ENCODE peak calls at places on chromosomes 11 and 22, in five cellular contexts. One of them, this sample, is unnamed. For H3K36me3, the result is how much of the 10 kb centered on the place peaks cover.

GRCh38 chr22:41799486-41800347 is 762 bp upstream of the CCDC134 start:
- DNase-seq in uterus: peak
- DNase-seq in BE2C: no peak
- DNase-seq in stomach: peak
- DNase-seq in neural progenitor cell: peak
- DNase-seq in this sample: no peak

GRCh38 chr11:13030857-13031256 is 21.7 kb downstream of the RASSF10 start:
- DNase-seq in uterus: no peak
- DNase-seq in stomach: peak
- DNase-seq in neural progenitor cell: no peak
- DNase-seq in BE2C: peak
- DNase-seq in this sample: peak

GRCh38 chr11:102733232-102733875 is 8.6 kb upstream of the MMP8 start:
- DNase-seq in uterus: no peak
- DNase-seq in BE2C: peak
- DNase-seq in stomach: peak
- DNase-seq in neural progenitor cell: peak
- DNase-seq in this sample: peak

GRCh38 chr11:69876013-69876412 is 56.8 kb upstream of the FGF3 start:
- DNase-seq in neural progenitor cell: no peak
- DNase-seq in BE2C: no peak
- DNase-seq in stomach: peak
- DNase-seq in uterus: peak
- DNase-seq in this sample: no peak

GRCh38 chr11:43245471-43245870 is 66.3 kb upstream of the API5 start:
- DNase-seq in BE2C: no peak
- DNase-seq in neural progenitor cell: no peak
- DNase-seq in uterus: peak
- DNase-seq in stomach: no peak
- DNase-seq in this sample: no peak

GRCh38 chr11:130849215-130849568 is 67.1 kb downstream of the SNX19 start:
- DNase-seq in neural progenitor cell: no peak
- DNase-seq in stomach: no peak
- DNase-seq in uterus: no peak
- DNase-seq in BE2C: no peak
- DNase-seq in this sample: peak

GRCh38 chr22:47310601-47311000 is 548.2 kb downstream of the TBC1D22A start:
- DNase-seq in uterus: no peak
- DNase-seq in stomach: no peak
- DNase-seq in BE2C: no peak
- DNase-seq in neural progenitor cell: no peak
- DNase-seq in this sample: peak

GRCh38 chr11:126129681-126130671 is 67.3 kb upstream of the CDON start:
- DNase-seq in neural progenitor cell: no peak
- DNase-seq in uterus: no peak
- DNase-seq in stomach: no peak
- DNase-seq in BE2C: no peak
- DNase-seq in this sample: no peak

GRCh38 chr11:74446445-74446844 is 20.9 kb downstream of the KCNE3 start:
- DNase-seq in neural progenitor cell: no peak
- DNase-seq in stomach: no peak
- DNase-seq in BE2C: peak
- DNase-seq in uterus: no peak
- DNase-seq in this sample: no peak

GRCh38 chr11:79493555-79494171 is 52.8 kb upstream of the TENM4 start:
- DNase-seq in stomach: peak
- DNase-seq in neural progenitor cell: peak
- DNase-seq in uterus: peak
- DNase-seq in BE2C: peak
- DNase-seq in this sample: peak

GRCh38 chr11:19793356-19793755 is 80.7 kb downstream of the NAV2 start:
- DNase-seq in neural progenitor cell: no peak
- DNase-seq in BE2C: no peak
- DNase-seq in stomach: peak
- DNase-seq in uterus: no peak
- DNase-seq in this sample: no peak

GRCh38 chr22:22086501-22087158 is 104.0 kb upstream of the TOP3B start:
- DNase-seq in neural progenitor cell: no peak
- DNase-seq in BE2C: no peak
- DNase-seq in uterus: no peak
- DNase-seq in stomach: no peak
- DNase-seq in this sample: peak

GRCh38 chr11:112344040-112344413 is 83.4 kb upstream of the PLET1 start:
- DNase-seq in BE2C: no peak
- DNase-seq in neural progenitor cell: no peak
- DNase-seq in uterus: no peak
- DNase-seq in stomach: no peak
- DNase-seq in this sample: no peak

GRCh38 chr11:71566081-71566620 is 788 bp downstream of the KRTAP5-10 start:
- DNase-seq in stomach: no peak
- DNase-seq in neural progenitor cell: no peak
- DNase-seq in uterus: no peak
- DNase-seq in BE2C: no peak
- DNase-seq in this sample: peak

GRCh38 chr11:64790205-64791095 is 12.1 kb upstream of the SF1 start:
- DNase-seq in uterus: no peak
- DNase-seq in BE2C: no peak
- DNase-seq in stomach: no peak
- DNase-seq in neural progenitor cell: no peak
- DNase-seq in this sample: no peak

GRCh38 chr22:30433773-30434172 is 8.2 kb downstream of the MTFP1 start:
- DNase-seq in BE2C: no peak
- DNase-seq in stomach: no peak
- DNase-seq in uterus: no peak
- DNase-seq in neural progenitor cell: no peak
- DNase-seq in this sample: peak

GRCh38 chr11:134762248-134763029 is 350.4 kb upstream of the B3GAT1 start:
- DNase-seq in neural progenitor cell: no peak
- DNase-seq in stomach: no peak
- DNase-seq in BE2C: no peak
- DNase-seq in uterus: no peak
- DNase-seq in this sample: no peak

GRCh38 chr22:19810381-19811141 is 44.1 kb downstream of the GNB1L start:
- DNase-seq in uterus: no peak
- DNase-seq in stomach: no peak
- DNase-seq in neural progenitor cell: peak
- DNase-seq in BE2C: no peak
- DNase-seq in this sample: no peak

GRCh38 chr11:134334796-134335571 is 3.2 kb downstream of the GLB1L2 start:
- DNase-seq in stomach: no peak
- DNase-seq in neural progenitor cell: no peak
- DNase-seq in uterus: no peak
- DNase-seq in BE2C: no peak
- DNase-seq in this sample: peak

GRCh38 chr11:109939176-109939810 is 153.9 kb upstream of the ZC3H12C start:
- DNase-seq in uterus: no peak
- DNase-seq in BE2C: peak
- DNase-seq in stomach: no peak
- DNase-seq in neural progenitor cell: peak
- DNase-seq in this sample: peak

GRCh38 chr11:65439331-65440181 is 17.0 kb downstream of the NEAT1 start:
- DNase-seq in uterus: peak
- DNase-seq in neural progenitor cell: no peak
- DNase-seq in stomach: peak
- DNase-seq in BE2C: no peak
- DNase-seq in this sample: peak

GRCh38 chr11:3180869-3181268 is 15.8 kb upstream of the OSBPL5 start:
- DNase-seq in stomach: no peak
- DNase-seq in neural progenitor cell: no peak
- DNase-seq in uterus: no peak
- DNase-seq in BE2C: no peak
- DNase-seq in this sample: no peak

GRCh38 chr11:70628881-70629844 is 230.8 kb downstream of the CTTN start:
- DNase-seq in stomach: peak
- DNase-seq in neural progenitor cell: no peak
- DNase-seq in BE2C: peak
- DNase-seq in uterus: no peak
- DNase-seq in this sample: no peak

GRCh38 chr22:19723990-19724827 is 870 bp downstream of the GP1BB start:
- DNase-seq in BE2C: no peak
- DNase-seq in neural progenitor cell: peak
- DNase-seq in uterus: no peak
- DNase-seq in stomach: no peak
- DNase-seq in this sample: no peak

GRCh38 chr11:12075822-12076821 is 34.3 kb upstream of the MICAL2 start:
- DNase-seq in uterus: peak
- DNase-seq in BE2C: no peak
- DNase-seq in neural progenitor cell: no peak
- DNase-seq in stomach: no peak
- DNase-seq in this sample: peak

GRCh38 chr11:120324932-120325810 is at the start of gene TLCD5:
- DNase-seq in uterus: peak
- DNase-seq in stomach: peak
- DNase-seq in BE2C: peak
- DNase-seq in neural progenitor cell: peak
- DNase-seq in this sample: no peak

GRCh38 chr11:119641991-119642745 is 86.8 kb downstream of the NECTIN1 start:
- DNase-seq in neural progenitor cell: peak
- DNase-seq in uterus: no peak
- DNase-seq in stomach: no peak
- DNase-seq in BE2C: no peak
- DNase-seq in this sample: peak

GRCh38 chr11:79794484-79795393 is 353.9 kb upstream of the TENM4 start:
- DNase-seq in neural progenitor cell: no peak
- DNase-seq in stomach: no peak
- DNase-seq in BE2C: no peak
- DNase-seq in uterus: no peak
- DNase-seq in this sample: peak

GRCh38 chr22:45574069-45574703 is 71.5 kb downstream of the FBLN1 start:
- DNase-seq in BE2C: peak
- DNase-seq in neural progenitor cell: no peak
- DNase-seq in uterus: no peak
- DNase-seq in stomach: no peak
- DNase-seq in this sample: no peak

GRCh38 chr22:19291218-19291579 is 320 bp downstream of the CLTCL1 start:
- DNase-seq in neural progenitor cell: peak
- DNase-seq in BE2C: peak
- DNase-seq in uterus: peak
- DNase-seq in stomach: peak
- DNase-seq in this sample: peak

GRCh38 chr11:8060146-8060719 is 20.8 kb upstream of the TUB start:
- DNase-seq in BE2C: no peak
- DNase-seq in uterus: no peak
- DNase-seq in stomach: peak
- DNase-seq in neural progenitor cell: no peak
- DNase-seq in this sample: no peak

GRCh38 chr22:39128508-39128907 is 24.0 kb downstream of the CBX7 start:
- DNase-seq in stomach: no peak
- DNase-seq in BE2C: no peak
- DNase-seq in uterus: no peak
- DNase-seq in neural progenitor cell: no peak
- DNase-seq in this sample: no peak

GRCh38 chr11:93704237-93704636 is 37.1 kb downstream of the TAF1D start:
- DNase-seq in uterus: no peak
- DNase-seq in stomach: no peak
- DNase-seq in neural progenitor cell: no peak
- DNase-seq in BE2C: no peak
- DNase-seq in this sample: no peak

DNA sequence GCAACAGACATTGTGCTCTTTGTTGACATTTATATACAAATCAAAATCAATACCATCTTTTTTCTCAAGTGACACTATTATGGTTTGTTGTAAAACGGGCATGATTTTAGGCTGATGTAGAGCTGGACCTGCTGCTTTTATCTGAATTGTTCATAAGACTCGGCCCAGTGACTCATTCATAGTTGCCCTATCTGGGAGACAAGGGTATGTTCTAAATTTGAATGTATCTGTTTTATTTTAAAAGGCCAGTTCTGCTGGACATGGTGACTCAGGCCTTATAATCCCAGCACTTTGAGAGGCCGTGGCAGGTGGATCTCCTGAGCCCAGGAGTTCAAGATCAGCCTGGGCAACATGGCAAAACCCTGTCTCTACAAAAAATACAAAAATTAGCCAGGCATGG is 39.3 kb downstream of the CEP295 start:
- DNase-seq in stomach: no peak
- DNase-seq in neural progenitor cell: no peak
- DNase-seq in uterus: no peak
- DNase-seq in BE2C: no peak
- DNase-seq in this sample: no peak
- H3K36me3 ChIP-seq in stomach: half or more
- H3K36me3 ChIP-seq in neural progenitor cell: half or more
- H3K36me3 ChIP-seq in uterus: under half
- H3K36me3 ChIP-seq in BE2C: half or more
- H3K36me3 ChIP-seq in this sample: under half

GRCh38 chr22:33860386-33860785 is 59.9 kb downstream of the LARGE1 start:
- DNase-seq in neural progenitor cell: no peak
- DNase-seq in stomach: no peak
- DNase-seq in uterus: no peak
- DNase-seq in BE2C: no peak
- DNase-seq in this sample: no peak

GRCh38 chr22:33854724-33855123 is 65.6 kb downstream of the LARGE1 start:
- DNase-seq in neural progenitor cell: no peak
- DNase-seq in stomach: no peak
- DNase-seq in uterus: no peak
- DNase-seq in BE2C: no peak
- DNase-seq in this sample: no peak

GRCh38 chr22:33861216-33861875 is 58.9 kb downstream of the LARGE1 start:
- DNase-seq in neural progenitor cell: no peak
- DNase-seq in uterus: no peak
- DNase-seq in BE2C: no peak
- DNase-seq in stomach: no peak
- DNase-seq in this sample: no peak

GRCh38 chr22:33864723-33865130 is 55.5 kb downstream of the LARGE1 start:
- DNase-seq in BE2C: no peak
- DNase-seq in neural progenitor cell: no peak
- DNase-seq in uterus: peak
- DNase-seq in stomach: no peak
- DNase-seq in this sample: no peak

GRCh38 chr22:33859311-33859710 is 61.0 kb downstream of the LARGE1 start:
- DNase-seq in uterus: no peak
- DNase-seq in stomach: no peak
- DNase-seq in neural progenitor cell: no peak
- DNase-seq in BE2C: no peak
- DNase-seq in this sample: no peak
- H3K36me3 ChIP-seq in uterus: under half
- H3K36me3 ChIP-seq in stomach: under half
- H3K36me3 ChIP-seq in neural progenitor cell: under half
- H3K36me3 ChIP-seq in BE2C: under half
- H3K36me3 ChIP-seq in this sample: under half

DNA sequence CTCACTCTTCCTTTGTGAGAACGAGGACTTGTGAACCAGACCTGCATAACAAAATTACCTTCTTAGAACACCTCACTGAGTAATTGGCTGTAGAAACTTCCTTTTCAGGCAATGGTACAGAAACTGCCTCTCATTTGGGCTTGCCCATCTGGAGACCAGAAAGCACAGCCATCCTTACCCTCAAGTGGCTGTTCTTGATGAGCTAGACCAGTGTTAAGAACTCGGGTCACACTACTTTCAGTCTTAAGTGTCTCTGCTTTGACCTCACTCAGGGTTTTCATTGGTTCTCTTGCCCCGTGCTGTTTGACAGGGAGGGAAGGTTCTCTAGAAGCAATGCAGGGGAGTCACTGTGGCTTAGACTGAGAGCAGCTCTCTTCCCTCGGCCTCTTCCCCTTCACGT is 29.3 kb downstream of the NAT10 start:
- DNase-seq in BE2C: no peak
- DNase-seq in uterus: no peak
- DNase-seq in stomach: no peak
- DNase-seq in neural progenitor cell: no peak
- DNase-seq in this sample: no peak
- H3K36me3 ChIP-seq in BE2C: under half
- H3K36me3 ChIP-seq in uterus: under half
- H3K36me3 ChIP-seq in stomach: half or more
- H3K36me3 ChIP-seq in neural progenitor cell: under half
- H3K36me3 ChIP-seq in this sample: under half

GRCh38 chr22:29044657-29045176 is 16.9 kb downstream of the C22orf31 start:
- DNase-seq in neural progenitor cell: no peak
- DNase-seq in stomach: no peak
- DNase-seq in uterus: no peak
- DNase-seq in BE2C: no peak
- DNase-seq in this sample: peak
- H3K36me3 ChIP-seq in neural progenitor cell: under half
- H3K36me3 ChIP-seq in stomach: under half
- H3K36me3 ChIP-seq in uterus: under half
- H3K36me3 ChIP-seq in BE2C: under half
- H3K36me3 ChIP-seq in this sample: under half